ENCODE peak calls at places on chromosomes 3 and 15, in four cellular contexts. One of them, this sample, is unnamed. For H3K4me1, the result is how much of the 10 kb centered on the place peaks cover.

GRCh38 chr3:44223274-44223673 is 18.4 kb upstream of the TOPAZ1 start:
- DNase-seq in neuronal stem cell: no peak
- DNase-seq in H1: no peak
- DNase-seq in mesenchymal stem cell: no peak
- DNase-seq in this sample: no peak

GRCh38 chr15:74042603-74043424 is 39.5 kb downstream of the GOLGA6A start:
- DNase-seq in neuronal stem cell: no peak
- DNase-seq in H1: no peak
- DNase-seq in mesenchymal stem cell: no peak
- DNase-seq in this sample: no peak

GRCh38 chr3:155204851-155205250 is 88.6 kb downstream of the STRIT1 start:
- DNase-seq in neuronal stem cell: no peak
- DNase-seq in mesenchymal stem cell: no peak
- DNase-seq in H1: no peak
- DNase-seq in this sample: no peak

GRCh38 chr15:40869686-40870085 is 4.3 kb downstream of the RHOV start:
- DNase-seq in neuronal stem cell: no peak
- DNase-seq in H1: no peak
- DNase-seq in mesenchymal stem cell: no peak
- DNase-seq in this sample: no peak

GRCh38 chr3:63333815-63334214 is 55.7 kb downstream of the SYNPR start:
- DNase-seq in H1: no peak
- DNase-seq in mesenchymal stem cell: no peak
- DNase-seq in neuronal stem cell: no peak
- DNase-seq in this sample: no peak

GRCh38 chr3:71652786-71653419 is 69.4 kb upstream of the FOXP1 start:
- DNase-seq in mesenchymal stem cell: peak
- DNase-seq in H1: no peak
- DNase-seq in neuronal stem cell: peak
- DNase-seq in this sample: no peak

GRCh38 chr3:40690696-40691597 is 166.2 kb downstream of the ZNF621 start:
- DNase-seq in neuronal stem cell: no peak
- DNase-seq in H1: no peak
- DNase-seq in mesenchymal stem cell: no peak
- DNase-seq in this sample: no peak

GRCh38 chr3:109927161-109927560 is 589.8 kb upstream of the DPPA4 start:
- DNase-seq in neuronal stem cell: no peak
- DNase-seq in mesenchymal stem cell: peak
- DNase-seq in H1: no peak
- DNase-seq in this sample: no peak

GRCh38 chr15:40932146-40932545 is 3.0 kb downstream of the DLL4 start:
- DNase-seq in mesenchymal stem cell: no peak
- DNase-seq in neuronal stem cell: no peak
- DNase-seq in H1: no peak
- DNase-seq in this sample: no peak

GRCh38 chr3:99578339-99578970 is 59.9 kb upstream of the COL8A1 start:
- DNase-seq in neuronal stem cell: no peak
- DNase-seq in mesenchymal stem cell: peak
- DNase-seq in H1: no peak
- DNase-seq in this sample: no peak

GRCh38 chr3:24037971-24038370 is 92.9 kb downstream of the NR1D2 start:
- DNase-seq in neuronal stem cell: no peak
- DNase-seq in mesenchymal stem cell: no peak
- DNase-seq in H1: no peak
- DNase-seq in this sample: no peak

GRCh38 chr3:79516795-79517194 is 251.0 kb downstream of the ROBO1 start:
- DNase-seq in mesenchymal stem cell: no peak
- DNase-seq in neuronal stem cell: no peak
- DNase-seq in H1: no peak
- DNase-seq in this sample: no peak

GRCh38 chr3:4426782-4427344 is 40.2 kb downstream of the SUMF1 start:
- DNase-seq in neuronal stem cell: no peak
- DNase-seq in mesenchymal stem cell: peak
- DNase-seq in H1: no peak
- DNase-seq in this sample: no peak

GRCh38 chr15:71288348-71288955 is 173.2 kb downstream of the THSD4 start:
- DNase-seq in neuronal stem cell: no peak
- DNase-seq in mesenchymal stem cell: peak
- DNase-seq in H1: no peak
- DNase-seq in this sample: no peak

GRCh38 chr3:74443102-74443501 is 171.4 kb downstream of the CNTN3 start:
- DNase-seq in mesenchymal stem cell: no peak
- DNase-seq in H1: no peak
- DNase-seq in neuronal stem cell: no peak
- DNase-seq in this sample: no peak

GRCh38 chr15:64224508-64224907 is 61.7 kb upstream of the PPIB start:
- DNase-seq in mesenchymal stem cell: peak
- DNase-seq in H1: no peak
- DNase-seq in neuronal stem cell: no peak
- DNase-seq in this sample: no peak

GRCh38 chr3:41002104-41002503 is 197.2 kb upstream of the CTNNB1 start:
- DNase-seq in mesenchymal stem cell: no peak
- DNase-seq in H1: no peak
- DNase-seq in neuronal stem cell: no peak
- DNase-seq in this sample: no peak

GRCh38 chr3:72120806-72121778 is 336.1 kb upstream of the PROK2 start:
- DNase-seq in H1: no peak
- DNase-seq in mesenchymal stem cell: no peak
- DNase-seq in neuronal stem cell: no peak
- DNase-seq in this sample: no peak

GRCh38 chr3:36648241-36649034 is 115.9 kb downstream of the DCLK3 start:
- DNase-seq in mesenchymal stem cell: peak
- DNase-seq in H1: no peak
- DNase-seq in neuronal stem cell: no peak
- DNase-seq in this sample: no peak

GRCh38 chr3:70889162-70890045 is 577.0 kb upstream of the MDFIC2 start:
- DNase-seq in neuronal stem cell: no peak
- DNase-seq in mesenchymal stem cell: peak
- DNase-seq in H1: no peak
- DNase-seq in this sample: no peak

GRCh38 chr3:120350431-120350941 is 1.3 kb upstream of the LRRC58 start:
- DNase-seq in H1: no peak
- DNase-seq in neuronal stem cell: no peak
- DNase-seq in mesenchymal stem cell: peak
- DNase-seq in this sample: no peak

GRCh38 chr3:58495101-58495500 is 3.2 kb downstream of the KCTD6 start:
- DNase-seq in H1: no peak
- DNase-seq in mesenchymal stem cell: no peak
- DNase-seq in neuronal stem cell: no peak
- DNase-seq in this sample: no peak

DNA sequence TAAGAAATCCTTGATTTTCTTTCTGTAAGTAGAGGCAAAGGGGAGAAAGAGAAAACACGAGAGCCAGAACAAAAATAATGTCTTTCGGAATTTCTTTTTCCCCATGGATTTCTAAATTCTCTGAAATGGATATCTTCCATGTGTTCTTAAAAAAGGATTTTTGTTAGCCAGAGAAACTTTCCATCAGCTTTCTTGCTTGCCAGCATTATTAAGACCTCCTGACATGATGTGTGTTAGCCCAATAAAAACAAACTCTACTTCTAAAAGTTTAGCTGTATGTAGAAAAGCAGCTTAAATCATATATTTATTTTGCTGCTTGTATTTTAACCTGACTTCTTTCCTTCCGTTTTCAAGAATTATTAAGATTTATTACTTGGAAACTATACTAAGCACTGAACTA is 122.3 kb upstream of the AADACL2 start:
- DNase-seq in H1: no peak
- DNase-seq in mesenchymal stem cell: no peak
- DNase-seq in neuronal stem cell: no peak
- DNase-seq in this sample: no peak
- H3K4me1 ChIP-seq in H1: under half
- H3K4me1 ChIP-seq in mesenchymal stem cell: under half
- H3K4me1 ChIP-seq in neuronal stem cell: under half
- H3K4me1 ChIP-seq in this sample: under half

GRCh38 chr3:190345027-190345821 is 23.0 kb upstream of the CLDN1 start:
- DNase-seq in mesenchymal stem cell: peak
- DNase-seq in H1: no peak
- DNase-seq in neuronal stem cell: no peak
- DNase-seq in this sample: no peak
- H4K91ac ChIP-seq in mesenchymal stem cell: no peak
- H4K91ac ChIP-seq in H1: no peak
- H4K91ac ChIP-seq in neuronal stem cell: no peak
- H4K91ac ChIP-seq in this sample: no peak

GRCh38 chr3:15405448-15406050 is 21.8 kb downstream of the METTL6 start:
- DNase-seq in neuronal stem cell: peak
- DNase-seq in mesenchymal stem cell: peak
- DNase-seq in H1: no peak
- DNase-seq in this sample: no peak

GRCh38 chr3:15401936-15402335 is 25.4 kb downstream of the METTL6 start:
- DNase-seq in H1: no peak
- DNase-seq in neuronal stem cell: no peak
- DNase-seq in mesenchymal stem cell: no peak
- DNase-seq in this sample: no peak

GRCh38 chr3:15403965-15404364 is 23.4 kb downstream of the METTL6 start:
- DNase-seq in mesenchymal stem cell: no peak
- DNase-seq in H1: no peak
- DNase-seq in neuronal stem cell: no peak
- DNase-seq in this sample: no peak

GRCh38 chr3:15404767-15405166 is 22.6 kb downstream of the METTL6 start:
- DNase-seq in neuronal stem cell: no peak
- DNase-seq in H1: no peak
- DNase-seq in mesenchymal stem cell: no peak
- DNase-seq in this sample: no peak

GRCh38 chr3:15399970-15400369 is 27.4 kb downstream of the METTL6 start:
- DNase-seq in neuronal stem cell: no peak
- DNase-seq in mesenchymal stem cell: no peak
- DNase-seq in H1: no peak
- DNase-seq in this sample: no peak
- H2BK12ac ChIP-seq in neuronal stem cell: no peak
- H2BK12ac ChIP-seq in mesenchymal stem cell: no peak
- H2BK12ac ChIP-seq in H1: no peak
- H2BK12ac ChIP-seq in this sample: no peak

GRCh38 chr3:152321806-152322377 is 53.2 kb downstream of the MBNL1 start:
- DNase-seq in neuronal stem cell: no peak
- DNase-seq in H1: no peak
- DNase-seq in mesenchymal stem cell: no peak
- DNase-seq in this sample: no peak

GRCh38 chr3:152322756-152323155 is 54.0 kb downstream of the MBNL1 start:
- DNase-seq in mesenchymal stem cell: no peak
- DNase-seq in neuronal stem cell: no peak
- DNase-seq in H1: no peak
- DNase-seq in this sample: no peak

GRCh38 chr3:152328841-152329240 is 60.1 kb downstream of the MBNL1 start:
- DNase-seq in mesenchymal stem cell: peak
- DNase-seq in neuronal stem cell: no peak
- DNase-seq in H1: no peak
- DNase-seq in this sample: no peak

GRCh38 chr3:152323834-152324233 is 55.1 kb downstream of the MBNL1 start:
- DNase-seq in mesenchymal stem cell: no peak
- DNase-seq in H1: no peak
- DNase-seq in neuronal stem cell: no peak
- DNase-seq in this sample: no peak

DNA sequence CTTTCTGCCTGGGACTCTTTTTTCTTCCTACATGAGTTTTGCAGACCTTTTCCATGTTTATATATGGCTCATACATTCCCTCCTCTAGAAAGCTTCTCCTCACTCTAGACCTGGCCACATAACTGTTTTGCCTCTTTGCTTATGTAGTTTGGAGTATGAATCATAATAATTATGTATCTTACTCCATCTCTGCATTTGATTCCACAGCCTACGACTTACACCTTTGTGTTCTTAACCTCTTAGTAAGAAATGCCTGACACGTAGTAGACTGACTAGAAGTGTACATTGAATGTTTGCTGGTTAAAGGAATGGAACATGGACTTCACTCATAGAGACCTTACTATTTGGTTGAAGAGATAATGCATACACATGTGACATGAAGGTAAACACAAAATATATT is 56.4 kb downstream of the MBNL1 start:
- DNase-seq in H1: no peak
- DNase-seq in mesenchymal stem cell: no peak
- DNase-seq in neuronal stem cell: no peak
- DNase-seq in this sample: no peak
- H3K4me1 ChIP-seq in H1: under half
- H3K4me1 ChIP-seq in mesenchymal stem cell: under half
- H3K4me1 ChIP-seq in neuronal stem cell: under half
- H3K4me1 ChIP-seq in this sample: under half

GRCh38 chr15:65870889-65871533 is 1.7 kb downstream of the RAB11A start:
- DNase-seq in neuronal stem cell: no peak
- DNase-seq in mesenchymal stem cell: peak
- DNase-seq in H1: no peak
- DNase-seq in this sample: no peak

GRCh38 chr15:65867244-65867643 is 2.0 kb upstream of the RAB11A start:
- DNase-seq in mesenchymal stem cell: peak
- DNase-seq in H1: no peak
- DNase-seq in neuronal stem cell: no peak
- DNase-seq in this sample: no peak

GRCh38 chr15:65869954-65870871 is 922 bp downstream of the RAB11A start:
- DNase-seq in mesenchymal stem cell: peak
- DNase-seq in neuronal stem cell: peak
- DNase-seq in H1: no peak
- DNase-seq in this sample: peak

GRCh38 chr15:65868546-65869126 is 655 bp upstream of the RAB11A start:
- DNase-seq in mesenchymal stem cell: no peak
- DNase-seq in H1: no peak
- DNase-seq in neuronal stem cell: no peak
- DNase-seq in this sample: no peak

GRCh38 chr15:65869127-65869953 is at the start of gene RAB11A:
- DNase-seq in neuronal stem cell: peak
- DNase-seq in H1: peak
- DNase-seq in mesenchymal stem cell: peak
- DNase-seq in this sample: peak
- H4K91ac ChIP-seq in neuronal stem cell: no peak
- H4K91ac ChIP-seq in H1: peak
- H4K91ac ChIP-seq in mesenchymal stem cell: peak
- H4K91ac ChIP-seq in this sample: no peak

GRCh38 chr3:130390079-130390478 is 44.6 kb downstream of the COL6A5 start:
- DNase-seq in H1: no peak
- DNase-seq in mesenchymal stem cell: no peak
- DNase-seq in neuronal stem cell: no peak
- DNase-seq in this sample: no peak

GRCh38 chr3:130393594-130393993 is 48.1 kb downstream of the COL6A5 start:
- DNase-seq in H1: no peak
- DNase-seq in neuronal stem cell: no peak
- DNase-seq in mesenchymal stem cell: no peak
- DNase-seq in this sample: no peak

GRCh38 chr3:130392266-130392665 is 46.8 kb downstream of the COL6A5 start:
- DNase-seq in neuronal stem cell: no peak
- DNase-seq in mesenchymal stem cell: no peak
- DNase-seq in H1: no peak
- DNase-seq in this sample: no peak

GRCh38 chr3:130395916-130396315 is 50.4 kb downstream of the COL6A5 start:
- DNase-seq in H1: no peak
- DNase-seq in neuronal stem cell: no peak
- DNase-seq in mesenchymal stem cell: peak
- DNase-seq in this sample: peak

GRCh38 chr3:130395331-130395730 is 49.9 kb downstream of the COL6A5 start:
- DNase-seq in neuronal stem cell: no peak
- DNase-seq in H1: no peak
- DNase-seq in mesenchymal stem cell: peak
- DNase-seq in this sample: no peak
- H2BK12ac ChIP-seq in neuronal stem cell: no peak
- H2BK12ac ChIP-seq in H1: no peak
- H2BK12ac ChIP-seq in mesenchymal stem cell: no peak
- H2BK12ac ChIP-seq in this sample: no peak

This sample was measured in H9.